ENCODE peak calls at places on chromosomes 1 and 21, in four cellular contexts. One of them, this sample, is unnamed. For H3K4me1, the result is how much of the 10 kb centered on the place peaks cover.

GRCh38 chr1:224784606-224785328 is 144.7 kb upstream of the DNAH14 start:
- DNase-seq in transverse colon: no peak
- DNase-seq in heart right ventricle: no peak
- DNase-seq in heart left ventricle: no peak
- DNase-seq in this sample: no peak

GRCh38 chr1:215749423-215749822 is 182.3 kb downstream of the KCTD3 start:
- DNase-seq in transverse colon: no peak
- DNase-seq in heart right ventricle: no peak
- DNase-seq in heart left ventricle: no peak
- DNase-seq in this sample: no peak

GRCh38 chr1:152111515-152111968 is 3.7 kb downstream of the TCHH start:
- DNase-seq in transverse colon: no peak
- DNase-seq in heart right ventricle: no peak
- DNase-seq in heart left ventricle: no peak
- DNase-seq in this sample: peak

GRCh38 chr1:154865442-154866256 is 4.4 kb downstream of the KCNN3 start:
- DNase-seq in transverse colon: no peak
- DNase-seq in heart right ventricle: no peak
- DNase-seq in heart left ventricle: peak
- DNase-seq in this sample: no peak

GRCh38 chr1:83583351-83584014 is 415.4 kb downstream of the TTLL7 start:
- DNase-seq in transverse colon: peak
- DNase-seq in heart right ventricle: no peak
- DNase-seq in heart left ventricle: no peak
- DNase-seq in this sample: no peak

GRCh38 chr21:30480145-30480544 is at the start of gene KRTAP19-1:
- DNase-seq in transverse colon: no peak
- DNase-seq in heart right ventricle: no peak
- DNase-seq in heart left ventricle: no peak
- DNase-seq in this sample: no peak

GRCh38 chr1:161907266-161907665 is 116.4 kb downstream of the OLFML2B start:
- DNase-seq in transverse colon: no peak
- DNase-seq in heart right ventricle: no peak
- DNase-seq in heart left ventricle: no peak
- DNase-seq in this sample: no peak

GRCh38 chr21:34724857-34725195 is 56.0 kb downstream of the CLIC6 start:
- DNase-seq in transverse colon: no peak
- DNase-seq in heart right ventricle: no peak
- DNase-seq in heart left ventricle: no peak
- DNase-seq in this sample: no peak

GRCh38 chr1:247360116-247360898 is 28.6 kb upstream of the ZNF496 start:
- DNase-seq in transverse colon: no peak
- DNase-seq in heart right ventricle: no peak
- DNase-seq in heart left ventricle: no peak
- DNase-seq in this sample: peak

GRCh38 chr1:11919621-11920020 is 6.6 kb downstream of the KIAA2013 start:
- DNase-seq in transverse colon: no peak
- DNase-seq in heart right ventricle: no peak
- DNase-seq in heart left ventricle: no peak
- DNase-seq in this sample: no peak

GRCh38 chr1:239884776-239885175 is 206.9 kb upstream of the FMN2 start:
- DNase-seq in transverse colon: no peak
- DNase-seq in heart right ventricle: no peak
- DNase-seq in heart left ventricle: no peak
- DNase-seq in this sample: peak

GRCh38 chr1:52186449-52186848 is 44.6 kb downstream of the ZFYVE9 start:
- DNase-seq in transverse colon: no peak
- DNase-seq in heart right ventricle: no peak
- DNase-seq in heart left ventricle: no peak
- DNase-seq in this sample: no peak

GRCh38 chr1:115098979-115099692 is 9.8 kb upstream of the TSPAN2 start:
- DNase-seq in transverse colon: peak
- DNase-seq in heart right ventricle: no peak
- DNase-seq in heart left ventricle: peak
- DNase-seq in this sample: no peak

GRCh38 chr1:85584264-85584781 is 3.8 kb downstream of the CCN1 start:
- DNase-seq in transverse colon: no peak
- DNase-seq in heart right ventricle: no peak
- DNase-seq in heart left ventricle: no peak
- DNase-seq in this sample: no peak

GRCh38 chr1:87131809-87132663 is 196.6 kb upstream of the LMO4 start:
- DNase-seq in transverse colon: peak
- DNase-seq in heart right ventricle: peak
- DNase-seq in heart left ventricle: peak
- DNase-seq in this sample: peak

GRCh38 chr21:36661511-36662309 is 37.2 kb upstream of the SIM2 start:
- DNase-seq in transverse colon: peak
- DNase-seq in heart right ventricle: no peak
- DNase-seq in heart left ventricle: peak
- DNase-seq in this sample: peak

GRCh38 chr1:22711591-22712501 is 1.2 kb downstream of the EPHB2 start:
- DNase-seq in transverse colon: peak
- DNase-seq in heart right ventricle: no peak
- DNase-seq in heart left ventricle: no peak
- DNase-seq in this sample: peak

GRCh38 chr1:61749574-61749973 is 7.3 kb downstream of the PATJ start:
- DNase-seq in transverse colon: no peak
- DNase-seq in heart right ventricle: no peak
- DNase-seq in heart left ventricle: no peak
- DNase-seq in this sample: no peak

GRCh38 chr1:217562229-217562878 is 68.5 kb downstream of the GPATCH2 start:
- DNase-seq in transverse colon: no peak
- DNase-seq in heart right ventricle: no peak
- DNase-seq in heart left ventricle: no peak
- DNase-seq in this sample: no peak

GRCh38 chr21:16347223-16347622 is 617.4 kb downstream of the USP25 start:
- DNase-seq in transverse colon: no peak
- DNase-seq in heart right ventricle: no peak
- DNase-seq in heart left ventricle: no peak
- DNase-seq in this sample: no peak

GRCh38 chr1:39102537-39103320 is 76.6 kb downstream of the NDUFS5 start:
- DNase-seq in transverse colon: peak
- DNase-seq in heart right ventricle: no peak
- DNase-seq in heart left ventricle: no peak
- DNase-seq in this sample: peak

GRCh38 chr1:106889054-106889453 is 167.4 kb upstream of the PRMT6 start:
- DNase-seq in transverse colon: no peak
- DNase-seq in heart right ventricle: no peak
- DNase-seq in heart left ventricle: no peak
- DNase-seq in this sample: no peak

GRCh38 chr1:185741551-185741950 is 7.4 kb downstream of the HMCN1 start:
- DNase-seq in transverse colon: no peak
- DNase-seq in heart right ventricle: no peak
- DNase-seq in heart left ventricle: no peak
- DNase-seq in this sample: no peak
- H3K4me1 ChIP-seq in transverse colon: under half
- H3K4me1 ChIP-seq in heart right ventricle: under half
- H3K4me1 ChIP-seq in heart left ventricle: under half
- H3K4me1 ChIP-seq in this sample: under half

GRCh38 chr1:88683848-88684481 is at the start of gene PKN2:
- DNase-seq in transverse colon: peak
- DNase-seq in heart right ventricle: peak
- DNase-seq in heart left ventricle: peak
- DNase-seq in this sample: peak
- TF ChIP-seq CTCF in transverse colon: peak
- TF ChIP-seq CTCF in heart right ventricle: no peak
- TF ChIP-seq CTCF in heart left ventricle: peak
- TF ChIP-seq CTCF in this sample: peak

GRCh38 chr1:210949489-210949888 is 184.5 kb downstream of the KCNH1 start:
- DNase-seq in transverse colon: no peak
- DNase-seq in heart right ventricle: no peak
- DNase-seq in heart left ventricle: no peak
- DNase-seq in this sample: no peak

GRCh38 chr1:210949039-210949438 is 184.9 kb downstream of the KCNH1 start:
- DNase-seq in transverse colon: no peak
- DNase-seq in heart right ventricle: no peak
- DNase-seq in heart left ventricle: no peak
- DNase-seq in this sample: no peak

GRCh38 chr1:210951279-210951678 is 182.7 kb downstream of the KCNH1 start:
- DNase-seq in transverse colon: no peak
- DNase-seq in heart right ventricle: no peak
- DNase-seq in heart left ventricle: no peak
- DNase-seq in this sample: no peak
- H3K4me1 ChIP-seq in transverse colon: under half
- H3K4me1 ChIP-seq in heart right ventricle: under half
- H3K4me1 ChIP-seq in heart left ventricle: under half
- H3K4me1 ChIP-seq in this sample: under half

DNA sequence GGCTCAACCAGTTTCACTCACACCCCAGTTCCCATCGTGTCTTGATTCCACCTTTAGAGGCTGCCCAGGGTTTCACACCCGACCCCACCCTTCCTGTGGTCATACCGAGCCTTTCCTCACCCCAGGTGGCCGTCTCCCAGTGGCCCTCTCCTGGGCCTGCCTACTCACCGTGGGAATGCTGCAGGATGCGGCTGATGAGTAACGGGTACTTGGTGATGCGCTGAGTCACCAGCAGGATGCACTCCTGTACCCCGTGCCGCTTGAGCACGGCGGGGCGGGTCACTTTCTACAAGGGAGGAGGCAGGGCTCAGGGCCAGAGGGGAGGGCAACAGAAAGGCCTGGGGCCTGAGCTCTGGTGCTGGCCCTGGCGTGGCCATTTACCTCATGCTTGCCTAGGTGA is 16.4 kb downstream of the ARHGEF2 start:
- DNase-seq in transverse colon: peak
- DNase-seq in heart right ventricle: peak
- DNase-seq in heart left ventricle: peak
- DNase-seq in this sample: no peak
- TF ChIP-seq CTCF in transverse colon: no peak
- TF ChIP-seq CTCF in heart right ventricle: peak
- TF ChIP-seq CTCF in heart left ventricle: peak
- TF ChIP-seq CTCF in this sample: no peak

GRCh38 chr1:41495171-41495948 is 10.9 kb upstream of the EDN2 start:
- DNase-seq in transverse colon: no peak
- DNase-seq in heart right ventricle: no peak
- DNase-seq in heart left ventricle: peak
- DNase-seq in this sample: peak

GRCh38 chr1:41494351-41495170 is 10.1 kb upstream of the EDN2 start:
- DNase-seq in transverse colon: no peak
- DNase-seq in heart right ventricle: no peak
- DNase-seq in heart left ventricle: no peak
- DNase-seq in this sample: no peak

GRCh38 chr1:41492341-41492848 is 7.9 kb upstream of the EDN2 start:
- DNase-seq in transverse colon: peak
- DNase-seq in heart right ventricle: no peak
- DNase-seq in heart left ventricle: no peak
- DNase-seq in this sample: peak

GRCh38 chr1:41493117-41493536 is 8.6 kb upstream of the EDN2 start:
- DNase-seq in transverse colon: no peak
- DNase-seq in heart right ventricle: no peak
- DNase-seq in heart left ventricle: no peak
- DNase-seq in this sample: no peak

GRCh38 chr1:41493626-41494350 is 9.3 kb upstream of the EDN2 start:
- DNase-seq in transverse colon: no peak
- DNase-seq in heart right ventricle: no peak
- DNase-seq in heart left ventricle: no peak
- DNase-seq in this sample: no peak
- H3K4me1 ChIP-seq in transverse colon: under half
- H3K4me1 ChIP-seq in heart right ventricle: under half
- H3K4me1 ChIP-seq in heart left ventricle: under half
- H3K4me1 ChIP-seq in this sample: under half

DNA sequence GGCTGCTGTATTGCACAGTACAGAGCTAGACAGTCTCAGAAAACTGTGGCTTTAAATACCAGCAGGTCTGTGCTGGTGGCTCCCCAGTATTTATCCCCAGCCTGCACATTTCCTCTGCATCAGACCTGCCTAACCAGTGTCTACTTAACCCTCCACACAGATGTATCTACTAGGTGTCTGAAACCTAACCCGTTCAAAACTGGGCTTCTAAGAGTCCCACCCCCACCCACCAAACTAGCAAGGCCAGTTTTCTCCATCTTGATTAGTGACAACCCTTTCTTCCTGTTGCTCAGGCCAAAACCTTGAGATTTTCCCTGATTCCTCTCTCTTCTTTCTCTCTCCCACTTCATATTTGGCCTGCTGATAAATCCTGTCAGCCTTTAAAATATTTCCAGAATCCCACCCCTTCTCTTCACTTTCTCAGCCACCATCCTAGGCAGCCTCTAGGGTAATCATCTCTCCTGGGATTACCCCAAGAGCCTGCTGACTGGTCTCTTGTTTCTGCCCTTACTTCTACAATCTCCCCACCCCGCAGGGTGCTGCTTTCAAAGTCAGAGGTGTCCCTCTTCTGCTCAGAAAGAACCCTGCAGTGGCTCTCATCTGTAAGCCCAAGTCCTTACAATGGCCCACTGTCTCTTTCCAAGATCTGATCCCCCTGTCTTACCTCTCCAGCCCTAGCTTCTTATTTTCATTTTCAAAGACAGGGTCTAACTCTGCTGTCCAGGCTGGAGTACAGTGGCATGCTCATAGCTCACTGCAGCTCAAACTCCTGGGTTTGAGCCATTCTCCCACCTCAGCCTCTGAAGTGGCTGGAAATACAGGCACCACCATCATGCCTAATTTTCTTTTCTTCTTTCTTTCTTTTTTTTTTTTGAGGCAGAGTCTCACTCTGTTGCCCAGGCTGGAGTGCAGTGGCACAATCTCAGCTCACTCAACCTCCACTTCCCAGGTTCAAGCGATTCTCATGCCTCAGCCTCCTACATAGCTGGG is 45.2 kb downstream of the H3-3A start:
- DNase-seq in transverse colon: no peak
- DNase-seq in heart right ventricle: no peak
- DNase-seq in heart left ventricle: no peak
- DNase-seq in this sample: no peak
- TF ChIP-seq CTCF in transverse colon: no peak
- TF ChIP-seq CTCF in heart right ventricle: no peak
- TF ChIP-seq CTCF in heart left ventricle: no peak
- TF ChIP-seq CTCF in this sample: no peak

DNA sequence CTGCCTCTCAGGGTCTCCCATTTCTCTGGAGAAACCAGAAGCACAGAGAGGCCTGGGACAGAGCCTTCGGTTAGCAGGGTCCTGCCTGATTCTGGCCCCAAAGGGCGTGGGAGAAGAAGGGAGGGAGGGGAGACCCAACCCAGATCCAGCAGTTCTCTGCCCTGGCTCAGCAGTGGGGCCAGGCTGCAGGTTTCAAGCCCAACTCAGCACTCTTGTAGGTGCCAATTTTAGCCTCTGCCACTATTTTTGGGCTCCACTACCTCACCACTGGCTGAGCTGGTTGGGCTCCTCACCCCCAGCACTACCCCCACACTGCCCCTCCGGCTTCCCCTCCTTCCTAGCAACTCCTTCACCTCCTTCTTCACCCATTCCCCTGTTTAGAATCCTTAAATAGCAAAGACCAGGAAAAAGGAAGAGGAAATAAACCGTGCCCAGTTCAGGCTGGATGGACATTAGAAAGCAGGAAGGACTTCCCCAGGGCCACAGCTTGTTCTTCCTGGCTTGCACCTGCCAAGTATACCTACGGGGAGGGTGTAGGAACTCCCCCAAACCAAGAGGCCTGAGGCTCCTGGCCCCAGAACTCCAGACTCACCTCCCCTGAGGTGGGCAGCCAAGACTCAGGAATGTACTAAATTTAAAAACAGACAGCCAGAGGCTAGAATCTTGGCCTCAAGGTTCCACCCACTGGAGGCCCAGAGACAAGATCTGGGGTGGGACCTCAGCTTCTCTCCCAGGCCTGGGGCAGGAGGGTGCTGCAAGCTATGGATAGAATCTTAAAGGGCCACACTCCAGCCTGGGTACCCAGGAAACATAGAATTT is 1.4 kb upstream of the ARHGEF2 start:
- DNase-seq in transverse colon: peak
- DNase-seq in heart right ventricle: peak
- DNase-seq in heart left ventricle: peak
- DNase-seq in this sample: no peak
- H3K4me1 ChIP-seq in transverse colon: half or more
- H3K4me1 ChIP-seq in heart right ventricle: under half
- H3K4me1 ChIP-seq in heart left ventricle: under half
- H3K4me1 ChIP-seq in this sample: under half